ENCODE peak calls at places on chromosome 14, in seven cellular contexts. E, Y, Z, A, Q, P and D are unnamed samples.

GRCh38 chr14:99879401-99880295 is 86.4 kb downstream of the EML1 start:
- DNase-seq in E (no peak), Y (no peak), Z (no peak), A (peak; percentile 59), Q (no peak), P (no peak), D (no peak)

GRCh38 chr14:26984318-26985177 is 386.7 kb upstream of the NOVA1 start:
- DNase-seq in E (no peak), Y (peak; percentile 52), Z (peak; percentile 4), A (peak; percentile 84), Q (peak; percentile 22), P (peak; percentile 67), D (no peak)

GRCh38 chr14:54776361-54777001 is 126.1 kb downstream of the GCH1 start:
- DNase-seq in E (peak; percentile 81), Y (no peak), Z (no peak), A (no peak), Q (peak; percentile 70), P (peak; percentile 77), D (peak; percentile 68)

GRCh38 chr14:35368993-35369392 is 35.6 kb downstream of the NFKBIA start:
- DNase-seq in E (peak; percentile 51), Y (no peak), Z (no peak), A (no peak), Q (no peak), P (no peak), D (no peak)

GRCh38 chr14:23575086-23575485 is 3.5 kb downstream of the JPH4 start:
- DNase-seq in E (no peak), Y (no peak), Z (no peak), A (no peak), Q (no peak), P (no peak), D (no peak)

GRCh38 chr14:50607181-50607580 is 47.2 kb downstream of the ATL1 start:
- DNase-seq in E (no peak), Y (no peak), Z (no peak), A (no peak), Q (no peak), P (no peak), D (no peak)

GRCh38 chr14:71231521-71232393 is 324.5 kb downstream of the PCNX1 start:
- DNase-seq in E (no peak), Y (no peak), Z (no peak), A (no peak), Q (no peak), P (no peak), D (no peak)

GRCh38 chr14:94098359-94098758 is 12.2 kb upstream of the IFI27 start:
- DNase-seq in E (no peak), Y (no peak), Z (no peak), A (no peak), Q (no peak), P (no peak), D (no peak)

GRCh38 chr14:31228533-31228932 is 20.9 kb upstream of the HECTD1 start:
- DNase-seq in E (no peak), Y (no peak), Z (no peak), A (no peak), Q (no peak), P (no peak), D (no peak)

GRCh38 chr14:65361920-65362319 is 50.6 kb upstream of the FUT8 start:
- DNase-seq in E (peak; percentile 75), Y (no peak), Z (no peak), A (no peak), Q (peak; percentile 26), P (no peak), D (no peak)

DNA sequence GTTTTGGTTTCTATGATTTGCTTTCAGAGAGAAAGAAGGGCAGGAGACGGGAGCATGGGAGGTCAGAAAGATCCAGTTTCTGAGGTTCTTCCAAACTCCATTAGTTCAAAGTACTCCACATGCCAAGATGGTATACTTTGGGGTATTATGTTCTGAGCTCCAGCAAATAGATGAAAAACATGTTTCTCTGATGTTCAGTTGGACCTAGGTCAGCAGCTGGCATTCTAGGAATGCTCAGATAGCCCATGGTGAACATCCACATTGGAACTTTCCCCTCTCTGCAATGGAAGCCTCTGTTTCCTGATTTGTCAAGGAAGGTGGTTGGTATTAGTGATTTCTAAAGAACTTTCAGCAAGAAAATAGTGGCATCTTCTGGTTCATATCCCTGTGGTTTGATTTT is 257.5 kb downstream of the KTN1 start:
- DNase-seq in E (no peak), Y (no peak), Z (no peak), A (no peak), Q (no peak), P (no peak), D (no peak)
- H3K4me1 ChIP-seq in E (no peaks in the 10 kb centered on the region), Y (no peaks in the 10 kb centered on the region), Z (peaks cover 3% of the 10 kb centered on the region), A (peaks cover under 1% of the 10 kb centered on the region), Q (no peaks in the 10 kb centered on the region), P (no peaks in the 10 kb centered on the region), D (no peaks in the 10 kb centered on the region)

GRCh38 chr14:92135269-92135668 is 13.5 kb downstream of the CPSF2 start:
- DNase-seq in E (no peak), Y (no peak), Z (peak; percentile 35), A (peak; percentile 43), Q (no peak), P (no peak), D (no peak)
- TF ChIP-seq CTCF in E (peak; percentile 33), Y (peak; percentile 42), Z (peak; percentile 62), A (peak; percentile 68), Q (peak; percentile 59), P (peak; percentile 53), D (no peak)

GRCh38 chr14:74879427-74880180 is 2.1 kb upstream of the DLST start:
- DNase-seq in E (no peak), Y (no peak), Z (no peak), A (peak; percentile 42), Q (no peak), P (no peak), D (no peak)

GRCh38 chr14:74875941-74876913 is at the start of gene PROX2:
- DNase-seq in E (no peak), Y (no peak), Z (no peak), A (no peak), Q (no peak), P (no peak), D (no peak)

GRCh38 chr14:74886001-74886400 is 4.3 kb downstream of the DLST start:
- DNase-seq in E (no peak), Y (no peak), Z (no peak), A (no peak), Q (no peak), P (no peak), D (no peak)

GRCh38 chr14:74882103-74882920 is 596 bp downstream of the DLST start:
- DNase-seq in E (peak; percentile 78), Y (no peak), Z (no peak), A (peak; percentile 65), Q (peak; percentile 34), P (peak; percentile 72), D (peak; percentile 79)

GRCh38 chr14:74881425-74882102 is at the start of gene DLST:
- DNase-seq in E (peak; percentile 94), Y (peak; percentile 89), Z (peak; percentile 71), A (peak; percentile 94), Q (peak; percentile 88), P (peak; percentile 90), D (peak; percentile 93)
- H3K9me3 ChIP-seq in E (no peaks in the 10 kb centered on the region), Y (no peaks in the 10 kb centered on the region), Z (no peaks in the 10 kb centered on the region), A (no peaks in the 10 kb centered on the region), Q (no peaks in the 10 kb centered on the region), P (no peaks in the 10 kb centered on the region), D (no peaks in the 10 kb centered on the region)

DNA sequence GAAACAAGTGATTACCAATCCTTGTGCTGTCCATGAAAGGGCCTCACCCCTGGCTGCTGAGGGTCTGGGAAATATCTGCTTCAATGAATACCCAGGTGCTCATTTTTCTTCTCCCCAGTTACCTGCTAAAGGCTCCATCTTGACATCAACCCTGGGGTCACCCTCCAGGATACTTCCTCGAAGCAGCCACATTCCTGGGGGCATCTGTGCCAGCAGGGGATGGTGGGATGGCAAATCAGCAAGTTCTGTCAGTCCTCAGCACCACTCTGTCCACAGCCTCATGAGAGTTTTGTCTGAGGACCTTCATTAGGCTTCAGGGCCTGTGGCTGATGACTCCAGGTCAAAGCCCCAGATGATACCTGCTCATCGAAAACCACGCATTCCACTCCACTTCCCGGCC is 124.8 kb downstream of the ZFP36L1 start:
- DNase-seq in E (no peak), Y (peak; percentile 33), Z (no peak), A (no peak), Q (no peak), P (peak; percentile 55), D (no peak)
- H3K4me1 ChIP-seq in E (peaks cover 42% of the 10 kb centered on the region), Y (no peaks in the 10 kb centered on the region), Z (peaks cover 34% of the 10 kb centered on the region), A (peaks cover 48% of the 10 kb centered on the region), Q (peaks cover 89% of the 10 kb centered on the region), P (peaks cover 80% of the 10 kb centered on the region), D (no peaks in the 10 kb centered on the region)

GRCh38 chr14:58555647-58556046 is 82.1 kb upstream of the DACT1 start:
- DNase-seq in E (no peak), Y (no peak), Z (no peak), A (no peak), Q (no peak), P (no peak), D (no peak)
- TF ChIP-seq CTCF in E (no peak), Y (no peak), Z (no peak), A (no peak), Q (no peak), P (no peak), D (no peak)